ENCODE peak calls at places on chromosome 10, in four cellular contexts. E is AG10803, L is heart right ventricle, K is stomach. X is an unnamed sample.

GRCh38 chr10:130430852-130431704 is 294.9 kb downstream of the GLRX3 start:
- DNase-seq in E (no peak), L (no peak), K (no peak), X (no peak)

GRCh38 chr10:22927661-22928403 is at the start of gene ARMC3:
- DNase-seq in E (peak), L (peak), K (peak), X (no peak)

GRCh38 chr10:62047960-62048383 is 146.5 kb downstream of the ARID5B start:
- DNase-seq in E (no peak), L (no peak), K (no peak), X (no peak)

GRCh38 chr10:25682203-25682950 is 251.7 kb upstream of the MYO3A start:
- DNase-seq in E (peak), L (peak), K (no peak), X (no peak)

GRCh38 chr10:45809829-45810228 is 37.5 kb downstream of the AGAP4 start:
- DNase-seq in E (peak), L (no peak), K (no peak), X (no peak)

GRCh38 chr10:13092446-13093102 is 7.4 kb upstream of the OPTN start:
- DNase-seq in E (no peak), L (no peak), K (no peak), X (no peak)

GRCh38 chr10:94397549-94398370 is 4.6 kb upstream of the TBC1D12 start:
- DNase-seq in E (peak), L (no peak), K (no peak), X (no peak)

GRCh38 chr10:105023706-105024105 is 382.6 kb downstream of the SORCS3 start:
- DNase-seq in E (peak), L (no peak), K (no peak), X (no peak)

GRCh38 chr10:131790021-131790420 is 110.8 kb upstream of the PPP2R2D start:
- DNase-seq in E (no peak), L (no peak), K (peak), X (no peak)

GRCh38 chr10:131149111-131149510 is 162.4 kb downstream of the TCERG1L start:
- DNase-seq in E (no peak), L (no peak), K (no peak), X (no peak)

GRCh38 chr10:28242560-28243204 is 60.2 kb downstream of the MPP7 start:
- DNase-seq in E (no peak), L (no peak), K (no peak), X (no peak)

GRCh38 chr10:70324341-70324861 is 40.6 kb upstream of the NPFFR1 start:
- DNase-seq in E (no peak), L (peak), K (no peak), X (no peak)

GRCh38 chr10:91249700-91250099 is 29.2 kb downstream of the PCGF5 start:
- DNase-seq in E (no peak), L (no peak), K (no peak), X (no peak)

GRCh38 chr10:111481271-111482073 is 404.6 kb downstream of the ADRA2A start:
- DNase-seq in E (peak), L (no peak), K (no peak), X (no peak)

GRCh38 chr10:78218833-78219490 is 185.3 kb downstream of the RPS24 start:
- DNase-seq in E (no peak), L (no peak), K (no peak), X (no peak)

GRCh38 chr10:130230036-130230435 is 93.8 kb downstream of the GLRX3 start:
- DNase-seq in E (no peak), L (no peak), K (peak), X (no peak)

GRCh38 chr10:81414038-81414437 is 461.0 kb upstream of the NRG3 start:
- DNase-seq in E (no peak), L (no peak), K (no peak), X (no peak)
- TF ChIP-seq CTCF in E (no peak), L (no peak), K (no peak), X (no peak)

DNA sequence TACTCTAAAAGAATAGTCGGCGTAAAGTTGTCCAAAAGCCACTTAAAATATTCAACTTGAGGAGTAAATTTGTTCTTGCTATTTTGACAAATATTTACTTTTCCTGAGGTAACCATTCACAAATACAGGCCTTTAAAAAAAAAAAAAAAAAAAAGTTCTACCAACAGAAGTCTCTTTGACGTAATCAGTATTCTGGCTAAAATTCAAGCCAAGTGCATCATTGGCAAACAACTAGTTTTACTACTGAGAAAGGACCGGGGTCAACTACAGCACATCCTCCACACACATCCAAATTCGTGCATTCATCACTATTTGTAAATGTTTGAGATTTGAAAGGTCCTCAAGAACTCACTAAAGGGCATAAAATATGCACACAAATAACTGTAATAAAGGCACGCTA is 2.0 kb downstream of the OAT start:
- DNase-seq in E (peak), L (no peak), K (no peak), X (no peak)
- H3K4me3 ChIP-seq in E (peak), L (no peak), K (no peak), X (no peak)

GRCh38 chr10:118615888-118616287 is 20.4 kb upstream of the PRLHR start:
- DNase-seq in E (peak), L (no peak), K (no peak), X (peak)
- TF ChIP-seq CTCF in E (peak), L (no peak), K (no peak), X (no peak)

DNA sequence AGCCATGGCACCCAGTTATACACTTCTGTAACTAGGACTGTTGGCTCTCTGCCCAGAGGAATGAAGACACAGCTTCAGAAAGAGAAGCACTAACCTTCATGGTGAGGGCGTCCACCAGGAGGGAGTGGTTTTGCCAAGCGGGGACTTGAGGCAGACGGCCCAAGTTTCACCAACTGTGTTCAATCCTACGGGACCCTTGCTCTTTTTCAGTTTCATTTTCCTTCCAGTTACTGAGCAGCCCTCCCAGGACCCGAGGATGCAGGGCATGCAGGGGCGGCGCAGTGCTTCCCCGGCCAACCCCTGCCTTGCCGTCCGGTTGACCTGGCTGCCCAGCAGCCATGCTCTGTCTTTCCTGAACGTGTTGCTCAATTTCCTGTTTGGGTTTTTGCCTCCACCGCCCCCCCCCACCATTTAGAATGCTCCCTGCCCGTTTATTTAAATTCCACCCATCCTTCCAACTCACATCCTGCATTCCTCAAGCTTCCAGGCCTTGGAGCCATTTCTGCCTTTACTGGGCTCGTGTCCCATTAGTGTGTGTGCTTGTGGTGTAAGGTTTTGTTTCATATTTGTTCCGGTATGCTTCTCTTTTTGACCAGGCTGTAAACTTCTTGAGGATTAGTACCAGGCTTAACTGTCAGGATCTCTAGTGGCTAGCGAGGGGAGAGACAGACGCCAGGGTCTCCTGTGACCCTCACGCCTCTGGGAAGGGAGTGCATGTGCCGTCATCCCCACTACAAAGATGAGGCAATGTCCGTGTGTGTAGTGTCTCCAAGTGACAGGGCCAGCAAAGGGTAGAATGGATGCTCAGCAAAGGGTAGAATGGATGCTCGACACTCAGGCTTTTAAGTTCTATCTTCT is 31.6 kb downstream of the IL15RA start:
- DNase-seq in E (peak), L (peak), K (peak), X (peak)
- H3K4me3 ChIP-seq in E (peak), L (peak), K (peak), X (peak)

GRCh38 chr10:75351637-75352036 is 49.9 kb downstream of the ZNF503 start:
- DNase-seq in E (no peak), L (no peak), K (no peak), X (no peak)

GRCh38 chr10:75352650-75353049 is 48.9 kb downstream of the ZNF503 start:
- DNase-seq in E (peak), L (no peak), K (peak), X (no peak)

GRCh38 chr10:75347211-75347610 is 54.4 kb downstream of the ZNF503 start:
- DNase-seq in E (no peak), L (no peak), K (no peak), X (no peak)

GRCh38 chr10:75353183-75353582 is 48.4 kb downstream of the ZNF503 start:
- DNase-seq in E (no peak), L (no peak), K (peak), X (no peak)

GRCh38 chr10:75350791-75351190 is 50.8 kb downstream of the ZNF503 start:
- DNase-seq in E (peak), L (no peak), K (no peak), X (peak)
- TF ChIP-seq CTCF in E (peak), L (no peak), K (no peak), X (no peak)

X was measured in AG04449.